ENCODE peak calls at places on chromosomes 3 and 15, in six cellular contexts. One of them, this sample, is unnamed.

GRCh38 chr15:52019394-52020252 is 604 bp downstream of the MAPK6 start:
- DNase-seq in caudate nucleus: peak
- DNase-seq in RWPE1: peak
- DNase-seq in GM12864: no peak
- DNase-seq in iris pigment epithelial cell: peak
- DNase-seq in Calu3: peak
- DNase-seq in this sample: peak

GRCh38 chr3:133620066-133620784 is 41.5 kb downstream of the TOPBP1 start:
- DNase-seq in GM12864: peak
- DNase-seq in iris pigment epithelial cell: no peak
- DNase-seq in caudate nucleus: no peak
- DNase-seq in RWPE1: no peak
- DNase-seq in Calu3: no peak
- DNase-seq in this sample: no peak

GRCh38 chr3:144055604-144056003 is 84.0 kb downstream of the DIPK2A start:
- DNase-seq in caudate nucleus: no peak
- DNase-seq in GM12864: no peak
- DNase-seq in iris pigment epithelial cell: peak
- DNase-seq in RWPE1: peak
- DNase-seq in Calu3: no peak
- DNase-seq in this sample: no peak

GRCh38 chr15:79595271-79595670 is 163.1 kb downstream of the MINAR1 start:
- DNase-seq in RWPE1: no peak
- DNase-seq in caudate nucleus: no peak
- DNase-seq in iris pigment epithelial cell: no peak
- DNase-seq in GM12864: no peak
- DNase-seq in Calu3: no peak
- DNase-seq in this sample: no peak

GRCh38 chr3:143283432-143284128 is 164.0 kb downstream of the CHST2 start:
- DNase-seq in GM12864: no peak
- DNase-seq in Calu3: no peak
- DNase-seq in caudate nucleus: no peak
- DNase-seq in RWPE1: peak
- DNase-seq in iris pigment epithelial cell: no peak
- DNase-seq in this sample: no peak

GRCh38 chr3:131361464-131362421 is 19.8 kb upstream of the NUDT16 start:
- DNase-seq in iris pigment epithelial cell: peak
- DNase-seq in caudate nucleus: peak
- DNase-seq in RWPE1: peak
- DNase-seq in GM12864: no peak
- DNase-seq in Calu3: peak
- DNase-seq in this sample: peak

GRCh38 chr3:172673210-172673679 is 37.6 kb downstream of the NCEH1 start:
- DNase-seq in iris pigment epithelial cell: peak
- DNase-seq in Calu3: peak
- DNase-seq in GM12864: peak
- DNase-seq in RWPE1: peak
- DNase-seq in caudate nucleus: no peak
- DNase-seq in this sample: peak

GRCh38 chr3:27568393-27568792 is 84.2 kb upstream of the SLC4A7 start:
- DNase-seq in GM12864: no peak
- DNase-seq in RWPE1: peak
- DNase-seq in caudate nucleus: peak
- DNase-seq in Calu3: no peak
- DNase-seq in iris pigment epithelial cell: peak
- DNase-seq in this sample: peak

GRCh38 chr15:24955549-24955929 is 752 bp downstream of the SNRPN start:
- DNase-seq in caudate nucleus: peak
- DNase-seq in RWPE1: no peak
- DNase-seq in Calu3: no peak
- DNase-seq in iris pigment epithelial cell: no peak
- DNase-seq in GM12864: no peak
- DNase-seq in this sample: peak

GRCh38 chr3:107574650-107575049 is 51.9 kb downstream of the BBX start:
- DNase-seq in caudate nucleus: no peak
- DNase-seq in GM12864: no peak
- DNase-seq in Calu3: no peak
- DNase-seq in RWPE1: peak
- DNase-seq in iris pigment epithelial cell: peak
- DNase-seq in this sample: no peak

GRCh38 chr3:64358853-64359252 is 133.6 kb upstream of the PRICKLE2 start:
- DNase-seq in GM12864: no peak
- DNase-seq in RWPE1: no peak
- DNase-seq in Calu3: no peak
- DNase-seq in iris pigment epithelial cell: no peak
- DNase-seq in caudate nucleus: no peak
- DNase-seq in this sample: no peak

This sample was measured in Right ventricle myocardium inferior.